ENCODE peak calls at places on chromosomes 5 and 9, in eight cellular contexts. N, A, O, J, F, S, Q and D are unnamed samples.

GRCh38 chr5:135126688-135127603 is 92.9 kb upstream of the PITX1 start:
- DNase-seq in N (no peak), A (no peak), O (peak; percentile 32), J (no peak), F (no peak), S (no peak), Q (no peak), D (no peak)

GRCh38 chr9:120982851-120983250 is 56.3 kb upstream of the TRAF1 start:
- DNase-seq in N (peak; percentile 37), A (no peak), O (no peak), J (no peak), F (no peak), S (no peak), Q (no peak), D (peak; percentile 72)

GRCh38 chr5:175148773-175149172 is 295.2 kb downstream of the DRD1 start:
- DNase-seq in N (no peak), A (no peak), O (no peak), J (no peak), F (no peak), S (no peak), Q (no peak), D (no peak)

GRCh38 chr9:78938821-78939220 is 632.9 kb upstream of the TLE4 start:
- DNase-seq in N (no peak), A (no peak), O (no peak), J (no peak), F (no peak), S (no peak), Q (no peak), D (no peak)

GRCh38 chr9:96199006-96199405 is 103.0 kb downstream of the HSD17B3 start:
- DNase-seq in N (no peak), A (no peak), O (peak; percentile 23), J (no peak), F (no peak), S (no peak), Q (no peak), D (no peak)

GRCh38 chr5:5065472-5065871 is 74.7 kb upstream of the ADAMTS16 start:
- DNase-seq in N (no peak), A (no peak), O (no peak), J (no peak), F (no peak), S (no peak), Q (no peak), D (no peak)

GRCh38 chr9:110340306-110340705 is 2.6 kb upstream of the TXNDC8 start:
- DNase-seq in N (peak; percentile 9), A (no peak), O (peak; percentile 34), J (peak; percentile 17), F (no peak), S (no peak), Q (no peak), D (peak; percentile 35)

GRCh38 chr5:141508808-141509611 is 20.1 kb downstream of the PCDHGC5 start:
- DNase-seq in N (peak; percentile 95), A (peak; percentile 96), O (peak; percentile 93), J (peak; percentile 90), F (no peak), S (peak; percentile 45), Q (peak; percentile 91), D (peak; percentile 91)